ENCODE peak calls at places on chromosomes 3 and 15, in six cellular contexts. Q is HT1080, L is Right ventricle myocardium superior, C is non-pigmented ciliary epithelial cell, S is left cardiac atrium, J is posterior cingulate gyrus. T is an unnamed sample.

GRCh38 chr3:17412950-17413530 is 329.4 kb downstream of the TBC1D5 start:
- DNase-seq in S (no peak), Q (peak), L (no peak), C (peak), J (no peak), T (no peak)

GRCh38 chr15:85771781-85772445 is 22.8 kb downstream of the KLHL25 start:
- DNase-seq in C (no peak), J (no peak), S (peak), L (peak), Q (no peak), T (peak)

GRCh38 chr15:66766282-66767228 is 64.5 kb downstream of the SMAD6 start:
- DNase-seq in C (peak), L (no peak), J (no peak), S (peak), Q (peak), T (no peak)

GRCh38 chr3:59237121-59237520 is 187.3 kb upstream of the CFAP20DC start:
- DNase-seq in C (no peak), J (no peak), L (no peak), S (no peak), Q (peak), T (no peak)

GRCh38 chr3:30437172-30437571 is 169.2 kb upstream of the TGFBR2 start:
- DNase-seq in S (peak), L (no peak), C (no peak), J (no peak), Q (no peak), T (no peak)

GRCh38 chr3:133490468-133491351 is 82.8 kb upstream of the CDV3 start:
- DNase-seq in L (no peak), S (no peak), Q (no peak), C (no peak), J (no peak), T (no peak)

GRCh38 chr3:185724761-185725160 is 100.1 kb downstream of the IGF2BP2 start:
- DNase-seq in S (no peak), L (no peak), J (no peak), Q (peak), C (no peak), T (no peak)

GRCh38 chr15:89836255-89837133 is 21.8 kb upstream of the ANPEP start:
- DNase-seq in L (no peak), J (no peak), C (peak), S (no peak), Q (peak), T (no peak)

GRCh38 chr15:91586542-91586941 is 267.0 kb upstream of the SLCO3A1 start:
- DNase-seq in J (no peak), Q (no peak), L (no peak), S (no peak), C (no peak), T (no peak)

GRCh38 chr15:65921780-65922179 is 52.5 kb downstream of the RAB11A start:
- DNase-seq in C (no peak), L (no peak), J (no peak), Q (no peak), S (no peak), T (no peak)

GRCh38 chr15:49328941-49329340 is 94.1 kb upstream of the FGF7 start:
- DNase-seq in S (no peak), L (no peak), J (no peak), Q (no peak), C (no peak), T (no peak)

GRCh38 chr3:60935709-60936108 is 315.5 kb downstream of the FHIT start:
- DNase-seq in J (no peak), C (peak), L (no peak), S (no peak), Q (peak), T (no peak)

GRCh38 chr15:66298803-66299251 is 5.5 kb downstream of the DIS3L start:
- DNase-seq in J (no peak), S (no peak), L (no peak), Q (no peak), C (no peak), T (no peak)

GRCh38 chr15:85748729-85749128 is 46.0 kb downstream of the KLHL25 start:
- DNase-seq in S (no peak), Q (no peak), L (no peak), C (no peak), J (no peak), T (peak)

GRCh38 chr3:196440696-196441095 is 8.5 kb upstream of the UBXN7 start:
- DNase-seq in S (no peak), L (no peak), C (no peak), J (no peak), Q (no peak), T (no peak)

GRCh38 chr15:71612869-71613268 is 197.5 kb upstream of the NR2E3 start:
- DNase-seq in C (no peak), J (no peak), S (no peak), Q (no peak), L (no peak), T (no peak)

GRCh38 chr15:90126022-90126421 is 23.8 kb upstream of the IDH2 start:
- DNase-seq in Q (no peak), L (no peak), S (no peak), C (no peak), J (no peak), T (no peak)

T was measured in Right ventricle myocardium inferior.